ENCODE peak calls at places on chromosomes 11 and 22, in nine cellular contexts. One of them, this sample, is unnamed.

GRCh38 chr11:106467486-106467885 is 390.0 kb downstream of the AASDHPPT start:
- DNase-seq in left ventricle myocardium inferior: no peak
- DNase-seq in AG09309: no peak
- DNase-seq in aorta: no peak
- DNase-seq in AG10803: no peak
- DNase-seq in H9: no peak
- DNase-seq in nucleus accumbens: no peak
- DNase-seq in AG08395: no peak
- DNase-seq in fibroblast of pulmonary artery: no peak
- DNase-seq in this sample: no peak

GRCh38 chr11:60825118-60825517 is 16.8 kb upstream of the CCDC86 start:
- DNase-seq in left ventricle myocardium inferior: no peak
- DNase-seq in fibroblast of pulmonary artery: no peak
- DNase-seq in AG10803: no peak
- DNase-seq in nucleus accumbens: no peak
- DNase-seq in aorta: no peak
- DNase-seq in AG09309: no peak
- DNase-seq in AG08395: no peak
- DNase-seq in H9: no peak
- DNase-seq in this sample: no peak

GRCh38 chr11:2523821-2524391 is 79.1 kb downstream of the KCNQ1 start:
- DNase-seq in H9: peak
- DNase-seq in aorta: peak
- DNase-seq in AG10803: no peak
- DNase-seq in left ventricle myocardium inferior: peak
- DNase-seq in nucleus accumbens: no peak
- DNase-seq in fibroblast of pulmonary artery: no peak
- DNase-seq in AG09309: no peak
- DNase-seq in AG08395: no peak
- DNase-seq in this sample: peak

GRCh38 chr11:120471131-120471530 is 40.4 kb upstream of the GRIK4 start:
- DNase-seq in fibroblast of pulmonary artery: peak
- DNase-seq in aorta: no peak
- DNase-seq in AG10803: peak
- DNase-seq in H9: no peak
- DNase-seq in AG09309: peak
- DNase-seq in nucleus accumbens: no peak
- DNase-seq in AG08395: peak
- DNase-seq in left ventricle myocardium inferior: no peak
- DNase-seq in this sample: no peak

GRCh38 chr11:12220305-12220704 is 109.9 kb downstream of the MICAL2 start:
- DNase-seq in aorta: no peak
- DNase-seq in nucleus accumbens: peak
- DNase-seq in AG08395: no peak
- DNase-seq in AG10803: no peak
- DNase-seq in H9: no peak
- DNase-seq in AG09309: no peak
- DNase-seq in fibroblast of pulmonary artery: peak
- DNase-seq in left ventricle myocardium inferior: peak
- DNase-seq in this sample: no peak

GRCh38 chr11:66459138-66459778 is 7.4 kb upstream of the PELI3 start:
- DNase-seq in AG09309: no peak
- DNase-seq in AG08395: no peak
- DNase-seq in fibroblast of pulmonary artery: no peak
- DNase-seq in AG10803: no peak
- DNase-seq in aorta: no peak
- DNase-seq in nucleus accumbens: no peak
- DNase-seq in H9: no peak
- DNase-seq in left ventricle myocardium inferior: no peak
- DNase-seq in this sample: no peak

GRCh38 chr11:65067446-65067845 is 9.1 kb upstream of the NAALADL1 start:
- DNase-seq in aorta: no peak
- DNase-seq in AG09309: no peak
- DNase-seq in nucleus accumbens: no peak
- DNase-seq in H9: no peak
- DNase-seq in AG08395: no peak
- DNase-seq in left ventricle myocardium inferior: no peak
- DNase-seq in fibroblast of pulmonary artery: no peak
- DNase-seq in AG10803: no peak
- DNase-seq in this sample: no peak

GRCh38 chr11:126265801-126266200 is 2.9 kb downstream of the SRPRA start:
- DNase-seq in H9: no peak
- DNase-seq in nucleus accumbens: no peak
- DNase-seq in left ventricle myocardium inferior: no peak
- DNase-seq in fibroblast of pulmonary artery: peak
- DNase-seq in AG10803: no peak
- DNase-seq in AG08395: no peak
- DNase-seq in aorta: no peak
- DNase-seq in AG09309: no peak
- DNase-seq in this sample: no peak

GRCh38 chr11:64742087-64742939 is 1.6 kb downstream of the RASGRP2 start:
- DNase-seq in nucleus accumbens: no peak
- DNase-seq in fibroblast of pulmonary artery: no peak
- DNase-seq in aorta: no peak
- DNase-seq in left ventricle myocardium inferior: no peak
- DNase-seq in AG08395: peak
- DNase-seq in H9: peak
- DNase-seq in AG09309: no peak
- DNase-seq in AG10803: no peak
- DNase-seq in this sample: no peak

GRCh38 chr11:7590529-7590928 is 76.7 kb downstream of the PPFIBP2 start:
- DNase-seq in aorta: no peak
- DNase-seq in fibroblast of pulmonary artery: no peak
- DNase-seq in AG09309: no peak
- DNase-seq in AG08395: no peak
- DNase-seq in H9: no peak
- DNase-seq in nucleus accumbens: no peak
- DNase-seq in left ventricle myocardium inferior: no peak
- DNase-seq in AG10803: no peak
- DNase-seq in this sample: no peak

GRCh38 chr11:112364962-112365481 is 104.4 kb upstream of the PLET1 start:
- DNase-seq in AG10803: peak
- DNase-seq in H9: no peak
- DNase-seq in left ventricle myocardium inferior: no peak
- DNase-seq in AG09309: peak
- DNase-seq in nucleus accumbens: no peak
- DNase-seq in AG08395: peak
- DNase-seq in fibroblast of pulmonary artery: peak
- DNase-seq in aorta: no peak
- DNase-seq in this sample: no peak

GRCh38 chr11:86360775-86361395 is 13.8 kb upstream of the CCDC81 start:
- DNase-seq in AG09309: no peak
- DNase-seq in fibroblast of pulmonary artery: peak
- DNase-seq in H9: no peak
- DNase-seq in nucleus accumbens: no peak
- DNase-seq in left ventricle myocardium inferior: no peak
- DNase-seq in aorta: no peak
- DNase-seq in AG10803: peak
- DNase-seq in AG08395: peak
- DNase-seq in this sample: no peak

GRCh38 chr11:77200869-77201268 is 72.8 kb downstream of the MYO7A start:
- DNase-seq in AG08395: no peak
- DNase-seq in H9: no peak
- DNase-seq in fibroblast of pulmonary artery: no peak
- DNase-seq in AG09309: no peak
- DNase-seq in left ventricle myocardium inferior: no peak
- DNase-seq in nucleus accumbens: no peak
- DNase-seq in AG10803: no peak
- DNase-seq in aorta: peak
- DNase-seq in this sample: no peak

GRCh38 chr22:50473855-50474671 is 772 bp downstream of the SBF1 start:
- DNase-seq in fibroblast of pulmonary artery: peak
- DNase-seq in aorta: no peak
- DNase-seq in H9: no peak
- DNase-seq in nucleus accumbens: no peak
- DNase-seq in AG08395: peak
- DNase-seq in AG10803: peak
- DNase-seq in left ventricle myocardium inferior: peak
- DNase-seq in AG09309: no peak
- DNase-seq in this sample: no peak

GRCh38 chr11:16632295-16633200 is 105.9 kb upstream of the C11orf58 start:
- DNase-seq in AG08395: no peak
- DNase-seq in left ventricle myocardium inferior: no peak
- DNase-seq in AG09309: no peak
- DNase-seq in aorta: peak
- DNase-seq in AG10803: peak
- DNase-seq in H9: peak
- DNase-seq in fibroblast of pulmonary artery: peak
- DNase-seq in nucleus accumbens: no peak
- DNase-seq in this sample: no peak

GRCh38 chr11:125586618-125587017 is 6.0 kb upstream of the STT3A start:
- DNase-seq in aorta: no peak
- DNase-seq in left ventricle myocardium inferior: no peak
- DNase-seq in nucleus accumbens: no peak
- DNase-seq in AG08395: no peak
- DNase-seq in AG09309: no peak
- DNase-seq in fibroblast of pulmonary artery: no peak
- DNase-seq in H9: no peak
- DNase-seq in AG10803: no peak
- DNase-seq in this sample: no peak

GRCh38 chr22:21594865-21595452 is 27.4 kb downstream of the UBE2L3 start:
- DNase-seq in aorta: no peak
- DNase-seq in nucleus accumbens: no peak
- DNase-seq in AG10803: no peak
- DNase-seq in AG08395: no peak
- DNase-seq in AG09309: no peak
- DNase-seq in H9: no peak
- DNase-seq in left ventricle myocardium inferior: no peak
- DNase-seq in fibroblast of pulmonary artery: no peak
- DNase-seq in this sample: no peak

GRCh38 chr11:35412285-35412684 is 7.1 kb downstream of the SLC1A2 start:
- DNase-seq in AG09309: no peak
- DNase-seq in AG10803: peak
- DNase-seq in left ventricle myocardium inferior: no peak
- DNase-seq in nucleus accumbens: no peak
- DNase-seq in aorta: no peak
- DNase-seq in H9: no peak
- DNase-seq in fibroblast of pulmonary artery: peak
- DNase-seq in AG08395: peak
- DNase-seq in this sample: no peak

GRCh38 chr11:67272327-67273259 is 6.3 kb downstream of the GRK2 start:
- DNase-seq in H9: no peak
- DNase-seq in left ventricle myocardium inferior: no peak
- DNase-seq in fibroblast of pulmonary artery: no peak
- DNase-seq in AG10803: no peak
- DNase-seq in nucleus accumbens: no peak
- DNase-seq in AG09309: no peak
- DNase-seq in AG08395: no peak
- DNase-seq in aorta: peak
- DNase-seq in this sample: peak

GRCh38 chr22:44473580-44473979 is 24.5 kb downstream of the RTL6 start:
- DNase-seq in AG09309: no peak
- DNase-seq in H9: no peak
- DNase-seq in left ventricle myocardium inferior: no peak
- DNase-seq in fibroblast of pulmonary artery: no peak
- DNase-seq in AG08395: no peak
- DNase-seq in aorta: no peak
- DNase-seq in nucleus accumbens: no peak
- DNase-seq in AG10803: no peak
- DNase-seq in this sample: no peak

GRCh38 chr11:68224606-68225005 is 11.5 kb upstream of the KMT5B start:
- DNase-seq in AG09309: no peak
- DNase-seq in AG08395: no peak
- DNase-seq in AG10803: no peak
- DNase-seq in aorta: no peak
- DNase-seq in nucleus accumbens: no peak
- DNase-seq in H9: no peak
- DNase-seq in left ventricle myocardium inferior: no peak
- DNase-seq in fibroblast of pulmonary artery: no peak
- DNase-seq in this sample: no peak

GRCh38 chr11:70495351-70496310 is 97.3 kb downstream of the CTTN start:
- DNase-seq in fibroblast of pulmonary artery: no peak
- DNase-seq in AG08395: no peak
- DNase-seq in left ventricle myocardium inferior: peak
- DNase-seq in nucleus accumbens: no peak
- DNase-seq in aorta: peak
- DNase-seq in H9: no peak
- DNase-seq in AG10803: no peak
- DNase-seq in AG09309: no peak
- DNase-seq in this sample: no peak

GRCh38 chr22:17862646-17863181 is 88.4 kb upstream of the BID start:
- DNase-seq in AG09309: no peak
- DNase-seq in left ventricle myocardium inferior: no peak
- DNase-seq in AG08395: no peak
- DNase-seq in AG10803: no peak
- DNase-seq in fibroblast of pulmonary artery: no peak
- DNase-seq in nucleus accumbens: no peak
- DNase-seq in aorta: peak
- DNase-seq in H9: no peak
- DNase-seq in this sample: no peak

GRCh38 chr22:17418890-17419324 is 49.6 kb downstream of the CECR2 start:
- DNase-seq in AG09309: no peak
- DNase-seq in aorta: no peak
- DNase-seq in H9: peak
- DNase-seq in AG10803: no peak
- DNase-seq in fibroblast of pulmonary artery: no peak
- DNase-seq in AG08395: no peak
- DNase-seq in nucleus accumbens: no peak
- DNase-seq in left ventricle myocardium inferior: no peak
- DNase-seq in this sample: no peak

GRCh38 chr11:2273771-2274170 is 3.4 kb upstream of the ASCL2 start:
- DNase-seq in H9: no peak
- DNase-seq in aorta: no peak
- DNase-seq in left ventricle myocardium inferior: no peak
- DNase-seq in fibroblast of pulmonary artery: no peak
- DNase-seq in AG10803: no peak
- DNase-seq in nucleus accumbens: no peak
- DNase-seq in AG08395: no peak
- DNase-seq in AG09309: no peak
- DNase-seq in this sample: no peak

GRCh38 chr22:37726240-37726887 is 29.5 kb downstream of the TRIOBP start:
- DNase-seq in aorta: no peak
- DNase-seq in left ventricle myocardium inferior: no peak
- DNase-seq in AG09309: no peak
- DNase-seq in AG08395: peak
- DNase-seq in AG10803: peak
- DNase-seq in H9: no peak
- DNase-seq in nucleus accumbens: no peak
- DNase-seq in fibroblast of pulmonary artery: peak
- DNase-seq in this sample: no peak

GRCh38 chr11:76669901-76670474 is 559 bp downstream of the LRRC32 start:
- DNase-seq in AG09309: no peak
- DNase-seq in aorta: peak
- DNase-seq in nucleus accumbens: no peak
- DNase-seq in fibroblast of pulmonary artery: peak
- DNase-seq in left ventricle myocardium inferior: no peak
- DNase-seq in AG08395: peak
- DNase-seq in H9: no peak
- DNase-seq in AG10803: peak
- DNase-seq in this sample: no peak

GRCh38 chr22:36365020-36365411 is 22.8 kb downstream of the MYH9 start:
- DNase-seq in AG08395: peak
- DNase-seq in AG09309: peak
- DNase-seq in H9: no peak
- DNase-seq in AG10803: peak
- DNase-seq in left ventricle myocardium inferior: peak
- DNase-seq in fibroblast of pulmonary artery: peak
- DNase-seq in nucleus accumbens: no peak
- DNase-seq in aorta: peak
- DNase-seq in this sample: peak

GRCh38 chr11:62324738-62325556 is 12.3 kb upstream of the ASRGL1 start:
- DNase-seq in AG09309: no peak
- DNase-seq in fibroblast of pulmonary artery: peak
- DNase-seq in nucleus accumbens: peak
- DNase-seq in AG10803: peak
- DNase-seq in H9: peak
- DNase-seq in aorta: no peak
- DNase-seq in left ventricle myocardium inferior: peak
- DNase-seq in AG08395: peak
- DNase-seq in this sample: peak

GRCh38 chr22:34638128-34638527 is 427.8 kb upstream of the ISX start:
- DNase-seq in nucleus accumbens: no peak
- DNase-seq in AG10803: no peak
- DNase-seq in left ventricle myocardium inferior: no peak
- DNase-seq in AG09309: no peak
- DNase-seq in fibroblast of pulmonary artery: no peak
- DNase-seq in H9: no peak
- DNase-seq in aorta: no peak
- DNase-seq in AG08395: no peak
- DNase-seq in this sample: no peak

GRCh38 chr22:30591191-30591587 is 521 bp downstream of the PES1 start:
- DNase-seq in AG10803: peak
- DNase-seq in H9: no peak
- DNase-seq in AG08395: peak
- DNase-seq in nucleus accumbens: no peak
- DNase-seq in AG09309: no peak
- DNase-seq in fibroblast of pulmonary artery: peak
- DNase-seq in aorta: no peak
- DNase-seq in left ventricle myocardium inferior: no peak
- DNase-seq in this sample: no peak

This sample was measured in activated T-helper 2 cell treated with anti-CD3 and anti-CD28 coated beads, Interferon-gamma antibody, Interleukin-2, Interleukin-4, amounts not matched to agents 10 μg/mL and 5 μg/mL and 100 μg/mL, durations not matched to agents 14 hours and 24 hours and 36 hours.